ENCODE peak calls at places on chromosome 10, in seven cellular contexts. N is PC-3, S is hepatocyte, B is GM23338, Q is MM.1S, W is HCT116, D is PC-9. L is an unnamed sample.
A peak's percentile ranks its signal among the peaks of the same experiment; 100 is the strongest.

GRCh38 chr10:32963102-32963501 is 5.1 kb upstream of the ITGB1 start:
- DNase-seq in D (no peak), W (no peak), N (no peak), Q (no peak), B (no peak), S (no peak), L (peak; percentile 84)

GRCh38 chr10:71658349-71658745 is 61.2 kb downstream of the C10orf105 start:
- DNase-seq in N (no peak), B (no peak), Q (no peak), D (no peak), S (no peak), W (no peak), L (no peak)

GRCh38 chr10:117264776-117265175 is 23.9 kb downstream of the SLC18A2 start:
- DNase-seq in N (no peak), S (peak; percentile 15), W (no peak), Q (no peak), D (no peak), B (no peak), L (no peak)

GRCh38 chr10:111511751-111512150 is 434.9 kb downstream of the ADRA2A start:
- DNase-seq in S (peak; percentile 14), N (no peak), Q (no peak), D (no peak), B (peak; percentile 50), W (no peak), L (peak; percentile 18)

GRCh38 chr10:24891823-24892222 is 60.6 kb downstream of the PRTFDC1 start:
- DNase-seq in N (peak; percentile 91), W (peak; percentile 68), Q (no peak), D (no peak), B (no peak), S (no peak), L (peak; percentile 38)

GRCh38 chr10:42941790-42942189 is 135.1 kb upstream of the RET start:
- DNase-seq in N (no peak), W (no peak), D (no peak), S (no peak), Q (no peak), B (no peak), L (no peak)

GRCh38 chr10:50615654-50616053 is 8.1 kb downstream of the SGMS1 start:
- DNase-seq in S (no peak), N (no peak), D (no peak), B (no peak), Q (no peak), W (no peak), L (no peak)

GRCh38 chr10:22320591-22321155 is at the start of gene BMI1:
- DNase-seq in D (peak; percentile 60), B (peak; percentile 68), Q (peak; percentile 72), N (peak; percentile 77), W (no peak), S (peak; percentile 90), L (peak; percentile 90)

GRCh38 chr10:6052247-6053221 is 9.6 kb downstream of the IL2RA start:
- DNase-seq in D (peak; percentile 62), N (peak; percentile 20), Q (peak; percentile 80), W (no peak), S (no peak), B (no peak), L (no peak)

GRCh38 chr10:47447209-47447608 is 36.7 kb downstream of the ANXA8 start:
- DNase-seq in N (no peak), W (no peak), B (no peak), D (no peak), S (no peak), Q (no peak), L (no peak)

GRCh38 chr10:119652361-119652760 is 1.2 kb downstream of the BAG3 start:
- DNase-seq in B (no peak), N (peak; percentile 57), W (peak; percentile 43), D (no peak), Q (peak; percentile 69), S (peak; percentile 66), L (peak; percentile 86)

GRCh38 chr10:117747636-117748035 is 205.1 kb downstream of the EMX2 start:
- DNase-seq in B (no peak), D (no peak), N (no peak), Q (no peak), W (no peak), S (no peak), L (no peak)

GRCh38 chr10:118020365-118020764 is 26.4 kb downstream of the RAB11FIP2 start:
- DNase-seq in S (no peak), D (no peak), N (no peak), Q (no peak), B (peak; percentile 72), W (no peak), L (no peak)

GRCh38 chr10:117126034-117126433 is 12.0 kb downstream of the VAX1 start:
- DNase-seq in D (no peak), N (no peak), W (no peak), Q (no peak), B (no peak), S (no peak), L (no peak)

GRCh38 chr10:116738359-116738738 is 4.0 kb downstream of the HSPA12A start:
- DNase-seq in Q (no peak), S (no peak), D (no peak), W (no peak), N (no peak), B (no peak), L (no peak)

GRCh38 chr10:131090761-131091661 is 220.5 kb downstream of the TCERG1L start:
- DNase-seq in W (no peak), Q (no peak), S (no peak), D (no peak), B (no peak), N (no peak), L (no peak)

GRCh38 chr10:130989670-130990247 is 321.8 kb downstream of the TCERG1L start:
- DNase-seq in S (no peak), W (no peak), D (no peak), N (no peak), Q (no peak), B (no peak), L (no peak)

GRCh38 chr10:79942261-79943185 is 6.4 kb downstream of the SFTPD start:
- DNase-seq in D (no peak), B (no peak), N (no peak), Q (no peak), W (no peak), S (no peak), L (no peak)

GRCh38 chr10:32402499-32402898 is 43.4 kb upstream of the CCDC7 start:
- DNase-seq in D (no peak), B (no peak), W (no peak), N (no peak), Q (no peak), S (no peak), L (no peak)

GRCh38 chr10:83023647-83024046 is 1115.7 kb upstream of the GHITM start:
- DNase-seq in W (no peak), B (no peak), Q (no peak), D (no peak), S (peak; percentile 6), N (no peak), L (no peak)

GRCh38 chr10:102451105-102451969 is at the start of gene C10orf95:
- DNase-seq in Q (no peak), W (no peak), N (peak; percentile 41), S (peak; percentile 61), B (peak; percentile 52), D (peak; percentile 13), L (peak; percentile 42)

GRCh38 chr10:22489467-22489866 is 144.2 kb downstream of the SPAG6 start:
- DNase-seq in D (no peak), W (no peak), Q (no peak), S (no peak), N (no peak), B (no peak), L (peak; percentile 28)

GRCh38 chr10:14519785-14520184 is 189.1 kb upstream of the FRMD4A start:
- DNase-seq in N (no peak), B (peak; percentile 69), Q (no peak), D (no peak), W (no peak), S (no peak), L (no peak)
- H3K9me2 ChIP-seq in N (no peaks in the 10 kb centered on the region), B (no peaks in the 10 kb centered on the region), Q (no peaks in the 10 kb centered on the region), D (no peaks in the 10 kb centered on the region), W (no peaks in the 10 kb centered on the region), S (no peaks in the 10 kb centered on the region), L (no peaks in the 10 kb centered on the region)

GRCh38 chr10:122532601-122533266 is 27.8 kb upstream of the DMBT1 start:
- DNase-seq in B (no peak), Q (no peak), S (no peak), N (no peak), D (no peak), W (no peak), L (no peak)
- TF ChIP-seq EZH2 in B (no peak), Q (no peak), S (no peak), N (no peak), D (no peak), W (no peak), L (no peak)

DNA sequence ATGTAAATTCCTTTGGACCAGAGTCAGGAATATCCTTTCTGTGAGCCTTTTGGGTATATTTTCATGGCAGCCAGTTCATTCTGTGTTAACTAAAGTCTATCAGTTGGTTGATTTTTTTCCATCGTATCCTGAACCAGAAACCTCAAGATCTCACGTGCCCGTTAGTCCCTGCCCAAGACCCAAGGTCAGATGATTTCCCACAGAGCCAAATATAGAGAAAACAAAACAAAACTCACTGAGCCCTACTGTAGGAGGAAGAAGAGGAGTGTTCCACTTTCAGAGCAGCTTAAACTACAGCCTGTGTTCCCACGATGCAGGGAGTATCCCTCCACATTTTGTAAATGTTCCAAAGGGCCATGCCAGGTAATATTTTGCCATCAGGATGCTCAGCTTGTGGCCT is 96.0 kb upstream of the ADO start:
- DNase-seq in B (no peak), Q (peak; percentile 58), W (no peak), S (no peak), N (no peak), D (no peak), L (no peak)
- H3K9me2 ChIP-seq in B (peaks cover 11% of the 10 kb centered on the region), Q (no peaks in the 10 kb centered on the region), W (no peaks in the 10 kb centered on the region), S (no peaks in the 10 kb centered on the region), N (no peaks in the 10 kb centered on the region), D (no peaks in the 10 kb centered on the region), L (no peaks in the 10 kb centered on the region)

DNA sequence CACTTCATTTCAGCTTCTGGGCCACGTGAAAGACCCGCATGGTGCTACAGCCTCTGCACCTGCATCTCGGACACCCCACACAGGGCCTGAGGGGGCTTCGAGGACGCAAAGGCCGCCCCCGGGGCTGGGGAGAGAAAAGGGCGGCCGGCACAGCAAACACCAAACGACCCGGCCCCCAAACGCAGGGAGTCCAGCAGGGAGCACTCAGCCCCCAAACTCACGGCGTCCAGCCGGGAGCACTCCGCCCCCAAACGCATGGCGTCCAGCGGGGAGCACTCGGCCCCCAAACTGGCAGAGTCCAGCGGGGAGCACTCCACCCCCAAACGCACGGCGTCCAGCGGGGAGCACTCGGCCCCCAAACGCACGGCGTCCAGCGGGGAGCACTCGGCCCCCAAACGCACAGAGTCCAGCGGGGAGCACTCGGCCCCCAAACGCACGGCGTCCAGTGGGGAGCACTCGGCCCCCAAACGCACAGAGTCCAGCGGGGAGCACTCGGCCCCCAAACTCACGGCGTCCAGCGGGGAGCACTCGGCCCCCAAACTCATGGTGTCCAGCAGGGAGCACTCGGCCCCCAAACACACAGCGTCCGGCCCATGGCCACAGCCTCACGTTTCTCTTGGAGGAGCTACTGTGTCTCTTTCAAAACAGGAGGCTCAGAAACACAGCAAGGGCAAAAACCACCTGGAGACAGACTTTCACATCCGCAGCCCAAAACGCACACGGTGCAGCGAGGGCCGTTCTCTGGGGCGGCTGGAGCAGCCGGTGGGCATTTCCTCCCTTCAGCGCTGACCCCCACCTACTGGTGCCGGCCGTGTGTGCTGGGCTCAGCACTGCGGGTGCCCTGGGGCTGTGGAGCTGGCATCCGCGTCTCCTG is 27.0 kb upstream of the UTF1 start:
- DNase-seq in S (no peak), Q (no peak), W (no peak), D (no peak), N (no peak), B (no peak), L (no peak)
- TF ChIP-seq EZH2 in S (no peak), Q (no peak), W (no peak), D (no peak), N (no peak), B (no peak), L (no peak)

L was measured in GM23248.